ENCODE peak calls at places on chromosomes 2 and 18, in nine cellular contexts. K is AG10803; C is iris pigment epithelial cell; J is B cell; N is fibroblast of mammary gland; T is A172; Y is activated CD4-positive, alpha-beta T cell treated with anti-CD3 and anti-CD28 coated beads for 48 hours; G is mesenchymal stem cell; D is astrocyte of the spinal cord. U is an unnamed sample.

GRCh38 chr2:10232096-10232815 is 70.4 kb upstream of the HPCAL1 start:
- DNase-seq in D (no peak), T (no peak), C (no peak), N (no peak), Y (no peak), J (no peak), K (no peak), G (no peak), U (no peak)

GRCh38 chr18:48994044-48994651 is 43.4 kb upstream of the SMAD7 start:
- DNase-seq in D (peak; percentile 88), K (peak; percentile 87), T (no peak), N (peak; percentile 89), Y (no peak), C (peak; percentile 72), J (no peak), G (peak; percentile 97), U (peak; percentile 48)

GRCh38 chr18:48818329-48819254 is 132.2 kb downstream of the SMAD7 start:
- DNase-seq in Y (peak; percentile 0), D (no peak), C (no peak), G (no peak), K (no peak), T (no peak), N (no peak), J (peak; percentile 35), U (no peak)

GRCh38 chr18:55018602-55019001 is 59.3 kb upstream of the CCDC68 start:
- DNase-seq in D (peak; percentile 73), C (peak; percentile 85), J (no peak), N (peak; percentile 60), T (peak; percentile 72), Y (no peak), K (peak; percentile 64), G (peak; percentile 33), U (no peak)

GRCh38 chr2:68250652-68251186 is 1.6 kb downstream of the PPP3R1 start:
- DNase-seq in C (no peak), Y (no peak), D (no peak), K (no peak), N (no peak), J (no peak), T (no peak), G (no peak), U (no peak)

GRCh38 chr18:59696311-59697235 is 650 bp downstream of the CCBE1 start:
- DNase-seq in K (peak; percentile 50), N (peak; percentile 49), D (peak; percentile 67), T (no peak), J (no peak), C (peak; percentile 76), Y (peak; percentile 9), G (peak; percentile 48), U (no peak)

GRCh38 chr2:11532434-11533055 is 1.3 kb upstream of the GREB1 start:
- DNase-seq in D (no peak), T (peak; percentile 29), Y (no peak), J (no peak), G (peak; percentile 54), N (peak; percentile 77), K (peak; percentile 32), C (peak; percentile 75), U (no peak)

GRCh38 chr2:140585016-140585415 is 1545.8 kb downstream of the LRP1B start:
- DNase-seq in Y (no peak), K (no peak), N (no peak), T (no peak), C (peak; percentile 28), D (no peak), G (no peak), J (no peak), U (no peak)

GRCh38 chr18:28176674-28176932 is 327 bp downstream of the CDH2 start:
- DNase-seq in C (peak; percentile 15), D (no peak), Y (no peak), J (no peak), T (no peak), K (no peak), G (no peak), N (no peak), U (no peak)

GRCh38 chr2:212364106-212364505 is 174.5 kb downstream of the ERBB4 start:
- DNase-seq in K (peak; percentile 70), T (no peak), D (peak; percentile 44), J (no peak), C (peak; percentile 4), Y (no peak), N (peak; percentile 49), G (peak; percentile 3), U (no peak)

GRCh38 chr18:58611471-58612131 is 17.3 kb downstream of the ALPK2 start:
- DNase-seq in N (no peak), G (no peak), Y (no peak), D (peak; percentile 73), T (peak; percentile 69), K (no peak), C (no peak), J (no peak), U (no peak)